ENCODE peak calls at places on chromosomes 7 and 10, in ten cellular contexts. J is thyroid gland; L is AG04450; D is A549; T is heart left ventricle; Z is AG04449; I is choroid plexus epithelial cell; R is CD8-positive, alpha-beta T cell; V is HFFc6; N is WERI-Rb-1. E is an unnamed sample.
A peak's percentile ranks its signal among the peaks of the same experiment; 100 is the strongest.

GRCh38 chr7:146387140-146387539 is 270.5 kb downstream of the CNTNAP2 start:
- DNase-seq in J (no peak), L (no peak), D (no peak), T (no peak), Z (no peak), I (no peak), R (no peak), V (no peak), N (no peak), E (no peak)

GRCh38 chr10:70140297-70140696 is 6.2 kb downstream of the TYSND1 start:
- DNase-seq in J (no peak), L (no peak), D (no peak), T (no peak), Z (no peak), I (no peak), R (no peak), V (no peak), N (no peak), E (no peak)

GRCh38 chr7:55085511-55086412 is 66.9 kb downstream of the EGFR start:
- DNase-seq in J (no peak), L (no peak), D (no peak), T (no peak), Z (no peak), I (no peak), R (no peak), V (no peak), N (no peak), E (no peak)

GRCh38 chr10:44963772-44964633 is 4.4 kb downstream of the RASSF4 start:
- DNase-seq in J (peak; percentile 100), L (no peak), D (no peak), T (peak; percentile 82), Z (no peak), I (no peak), R (no peak), V (no peak), N (peak; percentile 90), E (no peak)

GRCh38 chr7:21580073-21580521 is 37.3 kb downstream of the DNAH11 start:
- DNase-seq in J (no peak), L (peak; percentile 3), D (no peak), T (no peak), Z (no peak), I (peak; percentile 89), R (no peak), V (peak; percentile 66), N (no peak), E (no peak)

GRCh38 chr10:5147981-5148677 is 36.8 kb downstream of the AKR1C8 start:
- DNase-seq in J (no peak), L (no peak), D (peak; percentile 31), T (no peak), Z (no peak), I (no peak), R (no peak), V (no peak), N (no peak), E (no peak)

GRCh38 chr10:84478155-84478554 is 149.8 kb downstream of the CCSER2 start:
- DNase-seq in J (no peak), L (no peak), D (no peak), T (no peak), Z (no peak), I (peak; percentile 77), R (no peak), V (peak; percentile 15), N (no peak), E (no peak)

GRCh38 chr10:103982639-103983038 is 15.7 kb downstream of the SLK start:
- DNase-seq in J (no peak), L (no peak), D (no peak), T (no peak), Z (no peak), I (no peak), R (no peak), V (no peak), N (peak; percentile 58), E (no peak)

GRCh38 chr7:156497776-156498509 is 142.6 kb upstream of the RNF32 start:
- DNase-seq in J (no peak), L (no peak), D (no peak), T (no peak), Z (no peak), I (no peak), R (no peak), V (no peak), N (no peak), E (no peak)

GRCh38 chr7:128128401-128128800 is 97.2 kb upstream of the LRRC4 start:
- DNase-seq in J (no peak), L (no peak), D (no peak), T (no peak), Z (no peak), I (no peak), R (no peak), V (no peak), N (no peak), E (no peak)

GRCh38 chr10:132708936-132709335 is 77.0 kb downstream of the NKX6-2 start:
- DNase-seq in J (no peak), L (no peak), D (no peak), T (no peak), Z (no peak), I (no peak), R (no peak), V (no peak), N (no peak), E (no peak)

GRCh38 chr10:66414943-66415342 is 510.9 kb upstream of the LRRTM3 start:
- DNase-seq in J (no peak), L (no peak), D (no peak), T (no peak), Z (no peak), I (no peak), R (no peak), V (no peak), N (no peak), E (no peak)

DNA sequence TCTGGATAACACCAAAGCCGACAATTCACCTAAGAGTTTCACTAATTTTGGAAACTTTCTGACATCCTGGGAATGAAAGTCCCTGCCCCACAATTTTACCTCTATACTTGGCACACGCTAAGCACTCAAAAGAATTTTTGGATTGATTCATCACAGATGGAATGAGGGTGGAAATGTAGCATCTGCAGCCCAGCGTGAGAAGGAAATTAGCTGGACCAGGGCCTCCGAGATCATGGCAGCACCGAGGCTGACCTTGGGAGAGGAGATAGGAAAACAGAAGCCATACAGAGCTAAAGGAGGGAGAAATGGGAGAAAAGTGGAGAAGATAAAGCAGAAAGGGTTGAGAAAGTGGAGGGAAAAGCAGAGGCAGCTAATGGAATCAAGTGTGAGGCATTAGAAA is 606.6 kb upstream of the DPP6 start:
- DNase-seq in J (no peak), L (no peak), D (no peak), T (no peak), Z (no peak), I (no peak), R (no peak), V (no peak), N (no peak), E (no peak)
- TF ChIP-seq CTCF in J (no peak), L (no peak), D (no peak), T (no peak), Z (no peak), I (no peak), R (no peak), V (no peak), N (no peak), E (no peak)

GRCh38 chr7:52758337-52758736 is 277.1 kb upstream of the POM121L12 start:
- DNase-seq in J (no peak), L (no peak), D (no peak), T (peak; percentile 17), Z (no peak), I (no peak), R (no peak), V (no peak), N (no peak), E (no peak)
- TF ChIP-seq CTCF in J (no peak), L (no peak), D (no peak), T (no peak), Z (no peak), I (no peak), R (no peak), V (no peak), N (no peak), E (no peak)

GRCh38 chr10:48459270-48460147 is 145.4 kb downstream of the ARHGAP22 start:
- DNase-seq in J (no peak), L (no peak), D (no peak), T (peak; percentile 17), Z (no peak), I (no peak), R (no peak), V (no peak), N (peak; percentile 9), E (no peak)
- TF ChIP-seq CTCF in J (no peak), L (no peak), D (no peak), T (no peak), Z (no peak), I (no peak), R (no peak), V (peak; percentile 49), N (no peak), E (no peak)

DNA sequence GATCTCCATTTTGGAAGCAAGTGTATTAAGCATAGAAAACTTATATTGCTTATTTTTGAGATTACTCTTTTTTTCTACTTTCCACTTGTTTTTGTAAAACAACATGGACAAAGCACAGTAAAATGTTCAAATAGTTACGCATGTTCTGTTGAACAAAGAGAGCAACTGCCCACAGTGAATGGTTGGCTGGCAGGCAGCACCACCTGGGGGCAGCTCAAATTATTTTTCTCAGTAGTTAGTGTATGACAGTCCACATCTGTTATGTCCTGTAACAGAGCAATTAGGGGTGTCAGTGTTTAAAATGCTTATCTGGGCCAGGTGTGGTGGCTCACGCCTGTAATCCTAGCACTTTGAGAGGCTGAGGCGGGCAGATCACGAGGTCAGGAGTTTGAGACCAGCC is 46.1 kb upstream of the CACUL1 start:
- DNase-seq in J (peak; percentile 65), L (no peak), D (no peak), T (peak; percentile 40), Z (no peak), I (peak; percentile 20), R (no peak), V (peak; percentile 18), N (peak; percentile 46), E (no peak)
- TF ChIP-seq CTCF in J (peak; percentile 71), L (peak; percentile 21), D (peak; percentile 33), T (peak; percentile 42), Z (peak; percentile 17), I (peak; percentile 53), R (no peak), V (peak; percentile 58), N (peak; percentile 52), E (peak; percentile 30)